ENCODE peak calls at places on chromosome 10, in four cellular contexts. P is H1, B is GM12878, H is HepG2. D is an unnamed sample.

GRCh38 chr10:36114913-36115312 is 472.8 kb upstream of the FZD8 start:
- DNase-seq in H (no peak), B (no peak), P (no peak), D (no peak)

GRCh38 chr10:108982141-108982540 is 941.2 kb downstream of the XPNPEP1 start:
- DNase-seq in H (no peak), P (no peak), B (no peak), D (no peak)

GRCh38 chr10:1056326-1057105 is at the start of gene WDR37:
- DNase-seq in H (peak; percentile 72), P (peak; percentile 56), B (no peak), D (peak; percentile 92)

GRCh38 chr10:103855424-103855823 is at the start of gene SH3PXD2A:
- DNase-seq in B (no peak), P (no peak), H (peak; percentile 19), D (peak; percentile 17)

GRCh38 chr10:103507235-103508191 is 14.0 kb downstream of the NEURL1 start:
- DNase-seq in P (no peak), B (no peak), H (no peak), D (no peak)

GRCh38 chr10:111034598-111035310 is 42.1 kb upstream of the ADRA2A start:
- DNase-seq in P (no peak), H (no peak), B (no peak), D (no peak)

GRCh38 chr10:43968961-43969360 is 320.3 kb upstream of the ZNF32 start:
- DNase-seq in H (no peak), B (no peak), P (no peak), D (no peak)

GRCh38 chr10:69639291-69640195 is 9.5 kb downstream of the FAM241B start:
- DNase-seq in H (peak; percentile 56), P (no peak), B (peak; percentile 11), D (peak; percentile 63)

GRCh38 chr10:79940431-79940830 is 8.5 kb downstream of the SFTPD start:
- DNase-seq in H (no peak), B (no peak), P (no peak), D (no peak)

GRCh38 chr10:47261121-47261520 is 38.9 kb upstream of the GDF10 start:
- DNase-seq in H (no peak), P (no peak), B (peak; percentile 82), D (no peak)

GRCh38 chr10:10903620-10904019 is 114.1 kb upstream of the CELF2 start:
- DNase-seq in H (no peak), P (no peak), B (no peak), D (no peak)

GRCh38 chr10:71921319-71922027 is 42.7 kb upstream of the CHST3 start:
- DNase-seq in H (no peak), P (no peak), B (no peak), D (peak; percentile 47)

GRCh38 chr10:126630225-126630624 is 40.3 kb downstream of the C10orf90 start:
- DNase-seq in H (no peak), B (no peak), P (no peak), D (no peak)

GRCh38 chr10:76397210-76397881 is 965.9 kb downstream of the LRMDA start:
- DNase-seq in P (no peak), H (no peak), B (no peak), D (no peak)

GRCh38 chr10:77637474-77637985 is at the start of gene KCNMA1:
- DNase-seq in B (no peak), H (no peak), P (no peak), D (no peak)

GRCh38 chr10:29691564-29692064 is 56.8 kb upstream of the SVIL start:
- DNase-seq in P (no peak), H (no peak), B (no peak), D (no peak)

GRCh38 chr10:8402469-8403074 is 348.1 kb downstream of the GATA3 start:
- DNase-seq in B (no peak), H (no peak), P (no peak), D (no peak)

GRCh38 chr10:44827431-44828006 is 83.6 kb upstream of the TMEM72 start:
- DNase-seq in H (peak; percentile 50), P (no peak), B (no peak), D (no peak)

GRCh38 chr10:76117949-76118348 is 686.5 kb downstream of the LRMDA start:
- DNase-seq in B (no peak), H (no peak), P (no peak), D (no peak)

GRCh38 chr10:91032614-91033248 is 111.8 kb upstream of the ANKRD1 start:
- DNase-seq in B (no peak), P (no peak), H (no peak), D (no peak)

GRCh38 chr10:115963848-115964247 is 309.2 kb downstream of the GFRA1 start:
- DNase-seq in H (no peak), P (no peak), B (no peak), D (no peak)

GRCh38 chr10:128024426-128024825 is 101.8 kb downstream of the MKI67 start:
- DNase-seq in P (no peak), H (no peak), B (no peak), D (no peak)

GRCh38 chr10:63169624-63170023 is 36.5 kb downstream of the NRBF2 start:
- DNase-seq in B (no peak), P (no peak), H (no peak), D (no peak)

GRCh38 chr10:11595395-11595692 is 16.1 kb downstream of the USP6NL start:
- DNase-seq in P (no peak), B (no peak), H (no peak), D (no peak)

GRCh38 chr10:117626228-117626627 is 83.7 kb downstream of the EMX2 start:
- DNase-seq in B (no peak), H (no peak), P (no peak), D (no peak)

GRCh38 chr10:80196270-80196949 is 8.9 kb downstream of the ANXA11 start:
- DNase-seq in B (peak; percentile 68), P (no peak), H (peak; percentile 90), D (no peak)

GRCh38 chr10:72953687-72954086 is 919 bp downstream of the PLA2G12B start:
- DNase-seq in H (peak; percentile 21), P (no peak), B (no peak), D (no peak)

GRCh38 chr10:83274088-83274487 is 865.2 kb upstream of the GHITM start:
- DNase-seq in B (no peak), H (no peak), P (no peak), D (no peak)

GRCh38 chr10:123743441-123744225 is 77.5 kb downstream of the GPR26 start:
- DNase-seq in P (no peak), B (no peak), H (no peak), D (no peak)

GRCh38 chr10:69439813-69440506 is 11.3 kb upstream of the TSPAN15 start:
- DNase-seq in B (no peak), H (peak; percentile 52), P (no peak), D (peak; percentile 31)

GRCh38 chr10:89115876-89116627 is 91.1 kb downstream of the CH25H start:
- DNase-seq in B (no peak), P (no peak), H (no peak), D (no peak)

GRCh38 chr10:955127-955819 is 23.8 kb upstream of the LARP4B start:
- DNase-seq in B (no peak), P (no peak), H (no peak), D (no peak)

GRCh38 chr10:124448696-124449169 is 1.1 kb downstream of the NKX1-2 start:
- DNase-seq in B (no peak), H (no peak), P (no peak), D (no peak)

GRCh38 chr10:68223535-68224165 is 8.3 kb downstream of the ATOH7 start:
- DNase-seq in P (no peak), B (no peak), H (peak; percentile 23), D (peak; percentile 16)

GRCh38 chr10:129982825-129983224 is 18.8 kb upstream of the EBF3 start:
- DNase-seq in P (no peak), B (no peak), H (no peak), D (no peak)

GRCh38 chr10:85542149-85542548 is 824.4 kb downstream of the GRID1 start:
- DNase-seq in H (no peak), P (no peak), B (no peak), D (no peak)

GRCh38 chr10:17348111-17349008 is 106.0 kb downstream of the ST8SIA6 start:
- DNase-seq in H (no peak), P (no peak), B (no peak), D (peak; percentile 85)

GRCh38 chr10:3148994-3149393 is 23.6 kb downstream of the PITRM1 start:
- DNase-seq in H (no peak), B (no peak), P (no peak), D (no peak)

GRCh38 chr10:120477723-120478270 is 20.8 kb downstream of the PLPP4 start:
- DNase-seq in B (no peak), P (no peak), H (no peak), D (no peak)

GRCh38 chr10:100186813-100187212 is 984 bp upstream of the ERLIN1 start:
- DNase-seq in H (no peak), P (no peak), B (no peak), D (peak; percentile 19)
- TF ChIP-seq HDAC6 in H (no peak), P (no peak), B (no peak), D (no peak)

GRCh38 chr10:34789993-34790506 is 25.0 kb downstream of the PARD3 start:
- DNase-seq in B (no peak), H (peak; percentile 39), P (no peak), D (no peak)
- TF ChIP-seq HDAC6 in B (no peak), H (no peak), P (no peak), D (no peak)

GRCh38 chr10:96606216-96606615 is 19.4 kb upstream of the TM9SF3 start:
- DNase-seq in P (no peak), H (no peak), B (no peak), D (no peak)
- TF ChIP-seq HDAC6 in P (no peak), H (no peak), B (no peak), D (no peak)

GRCh38 chr10:48390005-48390871 is 83.8 kb downstream of the MAPK8 start:
- DNase-seq in B (no peak), P (no peak), H (no peak), D (no peak)
- TF ChIP-seq HDAC6 in B (no peak), P (no peak), H (no peak), D (no peak)

GRCh38 chr10:132924046-132924952 is 18.1 kb downstream of the CFAP46 start:
- DNase-seq in B (no peak), H (no peak), P (no peak), D (no peak)
- TF ChIP-seq HDAC6 in B (no peak), H (no peak), P (no peak), D (no peak)